ENCODE peak calls at places on chromosomes 12 and 14, in five cellular contexts. X is prostate gland, A is neuronal stem cell, O is tibial artery, N is keratinocyte. F is an unnamed sample. For H3K9me3, the result is how much of the 10 kb centered on the place peaks cover.

GRCh38 chr14:68504861-68505260 is 288.0 kb downstream of the ZFP36L1 start:
- DNase-seq in X (no peak), A (no peak), O (no peak), N (no peak), F (no peak)

GRCh38 chr12:72095025-72095424 is 156.4 kb downstream of the TPH2 start:
- DNase-seq in X (no peak), A (no peak), O (no peak), N (no peak), F (no peak)

GRCh38 chr12:112782921-112783320 is 8.6 kb upstream of the RPH3A start:
- DNase-seq in X (no peak), A (no peak), O (no peak), N (no peak), F (no peak)

GRCh38 chr12:130818381-130819247 is 20.4 kb downstream of the STX2 start:
- DNase-seq in X (peak), A (peak), O (no peak), N (peak), F (no peak)

GRCh38 chr12:60981473-60981872 is 1278.7 kb upstream of the USP15 start:
- DNase-seq in X (no peak), A (no peak), O (no peak), N (no peak), F (no peak)

GRCh38 chr12:127881371-127882140 is 385.4 kb upstream of the TMEM132C start:
- DNase-seq in X (no peak), A (no peak), O (no peak), N (no peak), F (peak)

GRCh38 chr12:106078358-106079025 is 60.3 kb downstream of the NUAK1 start:
- DNase-seq in X (no peak), A (no peak), O (peak), N (no peak), F (no peak)

GRCh38 chr12:47715877-47716548 is 9.3 kb downstream of the ENDOU start:
- DNase-seq in X (no peak), A (no peak), O (no peak), N (no peak), F (no peak)

GRCh38 chr14:23941230-23941629 is 12.3 kb upstream of the DHRS4 start:
- DNase-seq in X (no peak), A (no peak), O (no peak), N (no peak), F (no peak)

GRCh38 chr12:55966408-55967281 is at the start of gene CDK2:
- DNase-seq in X (peak), A (peak), O (peak), N (no peak), F (peak)

GRCh38 chr12:93174048-93174447 is 203.7 kb upstream of the NUDT4 start:
- DNase-seq in X (peak), A (no peak), O (no peak), N (no peak), F (no peak)

GRCh38 chr14:90783344-90783743 is 32.9 kb downstream of the TTC7B start:
- DNase-seq in X (no peak), A (no peak), O (peak), N (no peak), F (no peak)

GRCh38 chr12:14135996-14136395 is 154.6 kb upstream of the GRIN2B start:
- DNase-seq in X (no peak), A (no peak), O (no peak), N (no peak), F (no peak)

GRCh38 chr12:14138495-14138894 is 157.1 kb upstream of the GRIN2B start:
- DNase-seq in X (no peak), A (peak), O (no peak), N (no peak), F (peak)
- H3K4me3 ChIP-seq in X (no peak), A (no peak), O (no peak), N (no peak), F (no peak)

GRCh38 chr12:62882140-62882539 is 52.8 kb downstream of the PPM1H start:
- DNase-seq in X (no peak), A (no peak), O (no peak), N (no peak), F (no peak)
- H3K9me3 ChIP-seq in X (under half), A (under half), O (under half), N (under half), F (under half)

DNA sequence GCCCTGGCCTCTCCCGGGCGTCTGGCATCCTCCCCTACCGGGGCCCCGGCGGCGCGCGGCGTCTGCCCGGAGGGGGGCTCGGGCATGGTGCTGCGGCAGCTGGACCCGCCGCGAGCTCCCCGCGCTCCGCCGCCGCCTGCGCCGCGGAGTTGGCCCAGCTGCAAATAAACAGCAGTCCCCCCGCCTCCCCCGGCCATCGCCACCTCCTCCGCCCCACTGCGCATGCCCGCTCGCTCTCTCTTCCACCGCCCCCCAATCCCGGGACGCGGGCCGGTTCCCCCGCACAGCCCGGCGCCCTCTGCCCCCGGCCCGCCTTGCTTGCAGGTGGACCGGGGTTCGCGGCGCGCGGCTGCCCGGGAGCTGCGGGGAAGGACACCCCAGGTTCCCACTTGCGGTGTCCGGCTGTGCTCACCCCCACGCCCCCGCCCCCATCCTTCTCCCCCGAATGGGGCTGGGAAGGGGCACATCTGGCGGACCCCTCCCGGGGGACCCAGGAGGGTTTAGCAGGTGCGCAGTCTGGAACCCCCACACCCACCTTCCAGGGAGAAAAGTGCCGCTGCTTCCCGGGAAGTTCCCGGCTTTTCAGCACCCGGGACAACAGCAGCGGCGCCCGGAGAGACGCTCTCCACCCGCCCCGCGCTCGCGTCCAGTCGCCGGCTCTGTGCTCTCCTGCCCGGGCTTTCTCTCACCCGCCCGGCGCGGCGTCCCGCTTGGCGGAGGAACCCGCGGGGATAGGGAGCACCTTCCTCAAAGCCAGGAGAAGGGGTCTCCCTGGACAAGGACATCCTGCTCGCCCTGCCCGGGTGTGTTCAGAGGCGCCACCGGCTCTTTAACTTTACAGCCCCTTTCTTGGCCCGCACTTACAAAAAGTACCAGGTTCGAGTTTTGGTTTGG is at the start of gene TMTC1:
- DNase-seq in X (peak), A (peak), O (peak), N (no peak), F (peak)
- H3K4me3 ChIP-seq in X (peak), A (peak), O (peak), N (peak), F (peak)

GRCh38 chr12:133220521-133220920 is 15.2 kb downstream of the ANHX start:
- DNase-seq in X (no peak), A (no peak), O (peak), N (no peak), F (no peak)
- H3K9me3 ChIP-seq in X (under half), A (under half), O (under half), N (under half), F (under half)

DNA sequence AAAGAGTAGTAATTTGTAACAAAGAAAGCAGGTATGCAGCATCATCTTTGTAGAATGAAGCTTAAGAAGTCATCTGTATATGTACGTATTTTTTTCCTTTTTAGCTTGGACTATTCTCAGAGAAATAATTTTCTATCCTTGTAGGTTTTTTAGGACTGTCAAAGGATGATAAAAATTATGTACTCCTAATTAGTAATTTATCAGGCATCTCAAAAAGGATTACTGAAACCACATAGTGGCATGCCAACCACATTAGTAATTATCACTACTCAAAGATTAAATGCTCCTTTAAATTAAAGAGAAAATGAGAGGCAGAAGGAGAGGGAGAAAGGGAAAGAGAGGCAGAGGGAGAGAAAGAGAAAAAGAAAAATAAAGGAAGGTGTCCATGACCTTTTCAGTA is 17.3 kb downstream of the TTC8 start:
- DNase-seq in X (no peak), A (no peak), O (no peak), N (no peak), F (no peak)
- H3K4me3 ChIP-seq in X (no peak), A (no peak), O (no peak), N (no peak), F (no peak)

GRCh38 chr12:1702708-1703107 is 11.8 kb downstream of the ADIPOR2 start:
- DNase-seq in X (no peak), A (no peak), O (no peak), N (no peak), F (no peak)

GRCh38 chr12:1703771-1704170 is 12.9 kb downstream of the ADIPOR2 start:
- DNase-seq in X (no peak), A (no peak), O (no peak), N (no peak), F (no peak)

GRCh38 chr12:1706284-1707016 is 15.6 kb downstream of the ADIPOR2 start:
- DNase-seq in X (no peak), A (no peak), O (no peak), N (no peak), F (no peak)

GRCh38 chr12:1705774-1706173 is 14.9 kb downstream of the ADIPOR2 start:
- DNase-seq in X (no peak), A (no peak), O (no peak), N (no peak), F (no peak)

DNA sequence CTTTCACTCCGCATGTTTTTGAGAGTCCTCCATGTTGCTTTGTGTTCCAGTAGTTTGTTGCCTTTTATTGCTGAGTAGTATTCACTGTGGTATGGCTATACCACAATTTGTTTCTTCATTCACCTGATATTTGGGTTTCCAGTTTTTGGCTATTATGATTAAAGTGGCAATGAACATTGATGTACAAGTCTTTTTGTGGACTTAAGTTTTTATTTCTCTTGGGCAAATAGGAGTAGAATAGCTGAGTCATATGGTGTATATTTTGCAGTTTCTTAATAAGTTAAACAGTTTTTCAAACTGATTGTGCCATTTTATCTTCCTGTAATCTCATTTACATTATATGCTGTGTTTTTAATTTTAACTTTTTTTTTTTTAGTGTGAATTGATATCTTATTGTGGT is 16.2 kb downstream of the ADIPOR2 start:
- DNase-seq in X (no peak), A (no peak), O (no peak), N (no peak), F (no peak)
- H3K9me3 ChIP-seq in X (under half), A (under half), O (under half), N (under half), F (under half)